ENCODE peak calls at places on chromosomes 4 and X, in eight cellular contexts. B, U, F, X, A, Z, L and I are unnamed samples.

GRCh38 chrX:124239911-124240310 is 92.5 kb upstream of the TEX13D start:
- DNase-seq in A (no peak), U (peak), B (no peak), X (no peak), Z (no peak), L (peak), F (no peak), I (no peak)

GRCh38 chrX:13808293-13808692 is 8.6 kb downstream of the GPM6B start:
- DNase-seq in Z (no peak), A (no peak), F (no peak), L (no peak), U (no peak), X (no peak), B (no peak), I (no peak)

GRCh38 chrX:120840826-120841225 is 34.8 kb downstream of the CT47B1 start:
- DNase-seq in U (no peak), A (peak), L (no peak), X (no peak), F (no peak), Z (no peak), B (peak), I (no peak)

GRCh38 chrX:53320543-53321215 is 39.3 kb upstream of the IQSEC2 start:
- DNase-seq in A (no peak), Z (no peak), F (no peak), X (no peak), L (peak), B (peak), U (no peak), I (no peak)

GRCh38 chr4:95470622-95471021 is 78.2 kb downstream of the UNC5C start:
- DNase-seq in L (no peak), Z (no peak), F (no peak), B (no peak), U (no peak), X (no peak), A (no peak), I (no peak)

GRCh38 chrX:118128724-118129123 is 12.1 kb upstream of the KLHL13 start:
- DNase-seq in F (no peak), B (no peak), Z (no peak), U (no peak), L (no peak), A (no peak), X (no peak), I (no peak)

GRCh38 chr4:139593091-139593564 is 37.1 kb upstream of the SETD7 start:
- DNase-seq in U (no peak), B (peak), X (no peak), F (no peak), Z (no peak), A (no peak), L (no peak), I (no peak)

GRCh38 chr4:145716200-145716599 is 36.3 kb downstream of the C4orf51 start:
- DNase-seq in U (no peak), Z (no peak), F (no peak), A (no peak), L (no peak), X (no peak), B (no peak), I (no peak)

GRCh38 chr4:158854236-158854635 is 85.4 kb downstream of the FNIP2 start:
- DNase-seq in A (no peak), L (no peak), U (no peak), B (no peak), X (no peak), F (no peak), Z (no peak), I (no peak)

GRCh38 chr4:140641789-140642439 is 73.2 kb upstream of the UCP1 start:
- DNase-seq in Z (no peak), U (no peak), B (peak), A (no peak), L (no peak), F (no peak), X (peak), I (no peak)

GRCh38 chrX:20309796-20310195 is 43.1 kb upstream of the RPS6KA3 start:
- DNase-seq in U (no peak), B (no peak), L (no peak), F (no peak), Z (no peak), A (peak), X (no peak), I (no peak)

GRCh38 chr4:184344899-184345572 is 127.4 kb upstream of the ENPP6 start:
- DNase-seq in F (no peak), Z (no peak), A (no peak), U (no peak), L (peak), B (no peak), X (no peak), I (no peak)

GRCh38 chr4:114512595-114513295 is 85.9 kb upstream of the UGT8 start:
- DNase-seq in U (no peak), L (no peak), F (no peak), A (peak), Z (no peak), B (no peak), X (peak), I (no peak)

GRCh38 chr4:38062088-38062893 is 102.1 kb downstream of the PTTG2 start:
- DNase-seq in B (peak), L (peak), X (peak), U (peak), Z (peak), A (peak), F (peak), I (no peak)

GRCh38 chrX:129719268-129719667 is 19.5 kb upstream of the XPNPEP2 start:
- DNase-seq in L (no peak), F (no peak), Z (no peak), B (no peak), X (no peak), U (no peak), A (no peak), I (no peak)

GRCh38 chr4:119026662-119027444 is 108.8 kb upstream of the MYOZ2 start:
- DNase-seq in B (no peak), L (no peak), A (no peak), U (no peak), Z (no peak), F (no peak), X (no peak), I (no peak)

GRCh38 chr4:54363037-54363436 is 133.9 kb downstream of the PDGFRA start:
- DNase-seq in B (no peak), U (no peak), L (no peak), F (no peak), Z (no peak), X (no peak), A (no peak), I (no peak)

GRCh38 chrX:115632455-115632854 is 71.5 kb downstream of the PLS3 start:
- DNase-seq in L (no peak), A (peak), F (no peak), U (no peak), X (no peak), B (no peak), Z (no peak), I (no peak)

GRCh38 chrX:80879143-80879542 is 69.5 kb upstream of the BRWD3 start:
- DNase-seq in U (no peak), F (no peak), L (no peak), Z (no peak), A (peak), X (peak), B (no peak), I (no peak)

GRCh38 chr4:26784207-26784606 is 76.4 kb upstream of the STIM2 start:
- DNase-seq in F (no peak), Z (no peak), A (no peak), X (no peak), B (no peak), U (no peak), L (no peak), I (no peak)

GRCh38 chrX:68365356-68365755 is 67.9 kb downstream of the OPHN1 start:
- DNase-seq in A (no peak), Z (no peak), F (no peak), X (no peak), B (no peak), U (no peak), L (no peak), I (no peak)

GRCh38 chr4:185513489-185514181 is 21.7 kb downstream of the PDLIM3 start:
- DNase-seq in L (peak), A (peak), U (no peak), Z (no peak), F (no peak), B (no peak), X (no peak), I (no peak)

GRCh38 chr4:54498661-54499111 is 159.1 kb upstream of the KIT start:
- DNase-seq in Z (no peak), A (peak), F (no peak), B (peak), L (no peak), U (no peak), X (no peak), I (no peak)